ENCODE peak calls at places on chromosomes 12 and 14, in eight cellular contexts. S is progenitor cell of endocrine pancreas, M is ovary, U is adrenal gland, P is neural progenitor cell, E is right atrium auricular region, A is A549, T is MCF 10A. J is an unnamed sample.

GRCh38 chr12:76024942-76025600 is 6.5 kb downstream of the PHLDA1 start:
- DNase-seq in A (peak; percentile 81), M (no peak), P (no peak), S (no peak), U (no peak), E (no peak), T (peak; percentile 72), J (peak; percentile 74)

GRCh38 chr12:47987411-47988072 is 16.7 kb downstream of the COL2A1 start:
- DNase-seq in U (no peak), T (no peak), S (no peak), M (no peak), A (no peak), E (no peak), P (no peak), J (no peak)

GRCh38 chr14:39267592-39268112 is 33.9 kb downstream of the MIA2 start:
- DNase-seq in P (no peak), S (no peak), E (no peak), M (no peak), U (no peak), T (peak; percentile 52), A (no peak), J (peak; percentile 12)

GRCh38 chr12:22881878-22882277 is 256.9 kb downstream of the ETNK1 start:
- DNase-seq in P (no peak), T (no peak), A (no peak), U (peak; percentile 53), E (no peak), S (no peak), M (no peak), J (no peak)

GRCh38 chr14:22002860-22003284 is 329.3 kb upstream of the OR4E1 start:
- DNase-seq in P (peak; percentile 79), M (no peak), A (peak; percentile 56), E (no peak), T (peak; percentile 34), U (no peak), S (no peak), J (no peak)

GRCh38 chr12:992647-993046 is 1.6 kb downstream of the ERC1 start:
- DNase-seq in E (no peak), U (no peak), P (no peak), S (no peak), T (no peak), M (no peak), A (no peak), J (no peak)

GRCh38 chr14:89422181-89422951 is 5.3 kb upstream of the FOXN3 start:
- DNase-seq in A (no peak), P (no peak), E (no peak), M (no peak), T (no peak), S (no peak), U (no peak), J (no peak)

GRCh38 chr12:49089831-49090773 is 4.5 kb downstream of the DHH start:
- DNase-seq in T (no peak), M (peak; percentile 52), U (peak; percentile 65), A (peak; percentile 72), P (peak; percentile 74), E (no peak), S (no peak), J (peak; percentile 36)

GRCh38 chr14:80536456-80536855 is 325.2 kb upstream of the DIO2 start:
- DNase-seq in T (no peak), A (no peak), U (no peak), P (peak; percentile 2), M (no peak), S (no peak), E (no peak), J (no peak)

GRCh38 chr14:25026476-25027137 is 23.3 kb downstream of the STXBP6 start:
- DNase-seq in T (no peak), U (no peak), S (no peak), M (no peak), P (no peak), A (no peak), E (no peak), J (no peak)

GRCh38 chr14:25037032-25037431 is 12.9 kb downstream of the STXBP6 start:
- DNase-seq in S (no peak), P (no peak), U (no peak), T (no peak), A (no peak), E (no peak), M (no peak), J (no peak)

GRCh38 chr14:25033358-25033757 is 16.6 kb downstream of the STXBP6 start:
- DNase-seq in A (no peak), M (no peak), S (no peak), U (no peak), T (no peak), E (no peak), P (no peak), J (no peak)

GRCh38 chr14:25034803-25035681 is 14.9 kb downstream of the STXBP6 start:
- DNase-seq in P (no peak), A (no peak), E (no peak), S (no peak), U (no peak), M (no peak), T (no peak), J (no peak)

GRCh38 chr14:25032092-25032784 is 17.7 kb downstream of the STXBP6 start:
- DNase-seq in T (no peak), M (no peak), E (no peak), U (no peak), S (no peak), P (no peak), A (peak; percentile 64), J (no peak)
- TF ChIP-seq CTCF in T (peak; percentile 9), M (no peak), E (no peak), U (no peak), S (peak; percentile 15), P (peak; percentile 23), A (no peak), J (peak; percentile 63)

GRCh38 chr12:81255947-81256346 is 178.1 kb downstream of the ACSS3 start:
- DNase-seq in T (no peak), A (no peak), S (no peak), M (no peak), E (no peak), U (no peak), P (no peak), J (no peak)

GRCh38 chr12:81261508-81262207 is 183.8 kb downstream of the ACSS3 start:
- DNase-seq in E (no peak), T (no peak), P (no peak), S (no peak), A (no peak), U (no peak), M (no peak), J (no peak)

GRCh38 chr12:81255456-81255855 is 177.6 kb downstream of the ACSS3 start:
- DNase-seq in S (no peak), M (no peak), U (no peak), E (no peak), A (no peak), T (no peak), P (no peak), J (no peak)

GRCh38 chr12:81259360-81259759 is 181.5 kb downstream of the ACSS3 start:
- DNase-seq in T (no peak), M (no peak), S (no peak), A (no peak), U (no peak), P (no peak), E (no peak), J (no peak)

DNA sequence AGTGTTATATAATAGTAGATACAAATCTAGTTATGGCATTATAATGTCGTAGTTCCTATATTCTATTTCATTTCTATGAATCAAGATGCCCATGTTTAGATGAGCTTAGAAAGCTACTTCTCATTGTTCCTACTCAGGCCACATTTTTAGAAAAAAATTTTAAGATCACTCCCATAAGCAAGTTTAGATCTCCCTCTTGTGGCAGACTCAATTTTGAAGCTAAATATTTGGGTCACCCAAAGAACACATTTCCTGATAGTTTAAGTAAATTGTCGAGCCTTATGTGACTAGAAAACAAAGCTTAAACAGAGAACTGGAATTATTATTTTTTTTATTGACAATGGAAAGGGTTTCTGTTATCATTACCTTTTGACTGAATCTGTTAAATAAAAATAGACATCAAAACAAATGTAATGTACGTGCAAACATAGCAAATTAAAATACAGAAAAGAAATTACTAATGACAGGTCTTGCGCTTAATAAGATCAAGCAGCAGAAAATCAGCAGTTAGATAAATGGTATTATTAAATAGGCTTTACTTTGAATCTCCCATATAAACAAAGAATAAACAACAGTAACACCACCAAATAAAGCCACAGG is 180.2 kb downstream of the ACSS3 start:
- DNase-seq in U (no peak), M (no peak), T (peak; percentile 55), A (peak; percentile 51), E (no peak), P (peak; percentile 56), S (no peak), J (peak; percentile 56)
- TF ChIP-seq CTCF in U (peak; percentile 58), M (peak; percentile 13), T (peak; percentile 46), A (peak; percentile 57), E (no peak), P (peak; percentile 71), S (peak; percentile 73), J (peak; percentile 83)

DNA sequence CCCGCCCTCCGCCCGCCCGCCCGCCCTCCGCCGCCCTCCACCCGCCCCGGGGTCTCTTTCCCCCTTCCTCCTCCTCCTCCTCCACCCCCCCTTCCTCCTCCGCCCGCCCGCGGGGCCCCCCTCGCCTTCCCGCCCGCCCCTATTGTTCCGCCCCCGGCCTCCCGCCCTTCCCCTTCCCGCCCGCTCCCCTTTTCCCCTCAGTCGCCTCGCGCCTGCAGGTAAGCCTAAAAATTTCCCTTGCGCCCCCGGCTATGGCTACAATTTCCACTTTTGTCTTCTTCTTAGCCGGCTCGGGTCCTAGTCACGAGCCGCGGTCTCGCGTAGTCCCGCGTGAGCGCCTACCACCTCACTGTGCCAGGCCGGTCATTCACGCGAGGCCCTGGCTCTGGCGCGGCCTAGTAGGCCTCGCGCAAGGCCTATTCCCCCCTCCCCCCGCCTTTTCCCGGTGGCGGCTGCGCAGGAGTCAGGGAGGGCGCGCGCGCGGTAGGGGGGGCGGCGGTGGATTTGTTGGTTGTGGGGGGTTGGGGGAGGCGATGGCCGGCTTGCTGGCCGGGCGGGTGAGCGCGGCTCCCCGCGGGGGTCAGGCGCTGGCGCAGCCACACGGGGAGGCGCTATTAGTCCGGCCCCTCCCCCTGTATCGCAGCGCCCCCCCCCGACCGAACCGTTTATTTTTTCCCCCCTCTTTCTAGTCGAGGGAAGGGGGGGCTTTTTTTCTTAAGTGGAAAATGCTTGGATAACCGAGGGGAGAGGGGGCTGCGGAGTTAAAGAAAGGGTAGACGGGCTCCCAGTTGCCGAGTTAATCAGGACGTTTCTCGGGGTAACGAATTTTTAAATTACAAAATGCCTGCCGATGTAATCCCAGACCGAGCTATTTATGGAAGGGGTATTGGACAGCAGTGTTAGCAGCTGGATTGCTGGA is 516 bp downstream of the PCBP2 start:
- DNase-seq in A (peak; percentile 95), S (peak; percentile 78), P (peak; percentile 95), M (peak; percentile 93), T (peak; percentile 69), E (peak; percentile 85), U (peak; percentile 96), J (peak; percentile 73)
- TF ChIP-seq CTCF in A (peak; percentile 71), S (peak; percentile 40), P (peak; percentile 57), M (no peak), T (peak; percentile 35), E (peak; percentile 52), U (peak; percentile 6), J (peak; percentile 77)

GRCh38 chr12:3085341-3086125 is 8.4 kb downstream of the TSPAN9 start:
- DNase-seq in S (no peak), T (no peak), M (no peak), E (no peak), A (no peak), U (no peak), P (no peak), J (no peak)
- TF ChIP-seq CTCF in S (no peak), T (no peak), M (no peak), E (no peak), A (no peak), U (no peak), P (no peak), J (no peak)

GRCh38 chr12:130222519-130223255 is 60.4 kb downstream of the FZD10 start:
- DNase-seq in U (no peak), E (no peak), P (peak; percentile 83), M (no peak), S (no peak), A (no peak), T (no peak), J (no peak)
- TF ChIP-seq CTCF in U (no peak), E (no peak), P (peak; percentile 53), M (no peak), S (peak; percentile 18), A (no peak), T (no peak), J (no peak)

J was measured in HFFc6.